ENCODE peak calls at places on chromosomes 2 and 18, in four cellular contexts. R, G, W and N are unnamed samples.
A peak's percentile ranks its signal among the peaks of the same experiment; 100 is the strongest.

GRCh38 chr2:208669394-208669793 is 262.8 kb downstream of the PTH2R start:
- DNase-seq in R (no peak), G (no peak), W (no peak), N (no peak)

GRCh38 chr2:80496770-80497169 is 192.2 kb upstream of the LRRTM1 start:
- DNase-seq in R (no peak), G (no peak), W (no peak), N (no peak)

GRCh38 chr2:98564541-98565164 is 43.7 kb downstream of the COA5 start:
- DNase-seq in R (no peak), G (no peak), W (no peak), N (no peak)

GRCh38 chr2:96163768-96164429 is 18.7 kb upstream of the DUSP2 start:
- DNase-seq in R (no peak), G (no peak), W (peak; percentile 95), N (no peak)

GRCh38 chr2:190858817-190859216 is 21.8 kb upstream of the GLS start:
- DNase-seq in R (no peak), G (no peak), W (no peak), N (no peak)

GRCh38 chr2:154466226-154466625 is 232.3 kb upstream of the KCNJ3 start:
- DNase-seq in R (no peak), G (no peak), W (no peak), N (no peak)

GRCh38 chr2:205435970-205436369 is 246.3 kb upstream of the NRP2 start:
- DNase-seq in R (no peak), G (no peak), W (no peak), N (no peak)

GRCh38 chr2:218644721-218645120 is 14.7 kb downstream of the ZNF142 start:
- DNase-seq in R (no peak), G (no peak), W (no peak), N (no peak)

GRCh38 chr2:168118733-168119518 is 128.5 kb downstream of the STK39 start:
- DNase-seq in R (peak; percentile 90), G (peak; percentile 45), W (peak; percentile 15), N (no peak)

GRCh38 chr18:8554354-8554753 is 54.9 kb upstream of the RAB12 start:
- DNase-seq in R (no peak), G (no peak), W (no peak), N (no peak)

GRCh38 chr2:2843969-2844548 is 513.0 kb upstream of the MYT1L start:
- DNase-seq in R (no peak), G (no peak), W (peak; percentile 6), N (no peak)

GRCh38 chr2:26691881-26692813 is at the start of gene KCNK3:
- DNase-seq in R (peak; percentile 86), G (peak; percentile 68), W (no peak), N (no peak)

GRCh38 chr2:219205981-219206441 is 571 bp upstream of the ZFAND2B start:
- DNase-seq in R (no peak), G (no peak), W (no peak), N (no peak)

GRCh38 chr2:219171231-219171651 is 1.4 kb upstream of the SLC23A3 start:
- DNase-seq in R (peak; percentile 68), G (peak; percentile 48), W (peak; percentile 35), N (no peak)

GRCh38 chr2:190303642-190304041 is 16.0 kb downstream of the HIBCH start:
- DNase-seq in R (no peak), G (no peak), W (no peak), N (no peak)

GRCh38 chr2:241613018-241613780 is 23.8 kb downstream of the THAP4 start:
- DNase-seq in R (no peak), G (no peak), W (no peak), N (no peak)

GRCh38 chr18:13910501-13910900 is 4.8 kb downstream of the MC2R start:
- DNase-seq in R (no peak), G (no peak), W (no peak), N (no peak)

GRCh38 chr2:220533485-220533884 is 906.1 kb downstream of the SLC4A3 start:
- DNase-seq in R (peak; percentile 78), G (no peak), W (peak; percentile 4), N (no peak)

GRCh38 chr2:102172749-102173148 is 14.1 kb upstream of the IL1RL2 start:
- DNase-seq in R (no peak), G (no peak), W (no peak), N (no peak)

GRCh38 chr2:136122654-136123053 is 4.7 kb upstream of the CXCR4 start:
- DNase-seq in R (no peak), G (no peak), W (no peak), N (no peak)

GRCh38 chr2:132971310-132972061 is 301.5 kb upstream of the LYPD1 start:
- DNase-seq in R (no peak), G (no peak), W (no peak), N (no peak)

GRCh38 chr2:85234879-85235278 is 92.9 kb downstream of the TGOLN2 start:
- DNase-seq in R (no peak), G (no peak), W (no peak), N (no peak)

GRCh38 chr2:174024524-174025270 is 59.5 kb upstream of the SP3 start:
- DNase-seq in R (peak; percentile 77), G (peak; percentile 87), W (no peak), N (peak; percentile 75)

GRCh38 chr18:13809521-13810252 is 14.3 kb upstream of the MC5R start:
- DNase-seq in R (no peak), G (no peak), W (no peak), N (no peak)

GRCh38 chr2:112880081-112880531 is 30.9 kb upstream of the IL37 start:
- DNase-seq in R (no peak), G (no peak), W (no peak), N (no peak)

GRCh38 chr2:62077239-62077638 is 118.7 kb upstream of the B3GNT2 start:
- DNase-seq in R (no peak), G (no peak), W (no peak), N (no peak)

GRCh38 chr2:168490916-168491605 is 35.0 kb downstream of the CERS6 start:
- DNase-seq in R (no peak), G (no peak), W (no peak), N (no peak)

GRCh38 chr18:13310286-13310685 is 91.7 kb downstream of the LDLRAD4 start:
- DNase-seq in R (no peak), G (no peak), W (no peak), N (no peak)

GRCh38 chr2:65382323-65382722 is 50.1 kb downstream of the SPRED2 start:
- DNase-seq in R (no peak), G (no peak), W (peak; percentile 54), N (no peak)

GRCh38 chr2:65382776-65383357 is 49.5 kb downstream of the SPRED2 start:
- DNase-seq in R (peak; percentile 75), G (peak; percentile 83), W (peak; percentile 95), N (no peak)

GRCh38 chr2:65381607-65382032 is 50.8 kb downstream of the SPRED2 start:
- DNase-seq in R (no peak), G (no peak), W (no peak), N (no peak)

GRCh38 chr2:65386340-65386739 is 46.1 kb downstream of the SPRED2 start:
- DNase-seq in R (no peak), G (no peak), W (no peak), N (no peak)

DNA sequence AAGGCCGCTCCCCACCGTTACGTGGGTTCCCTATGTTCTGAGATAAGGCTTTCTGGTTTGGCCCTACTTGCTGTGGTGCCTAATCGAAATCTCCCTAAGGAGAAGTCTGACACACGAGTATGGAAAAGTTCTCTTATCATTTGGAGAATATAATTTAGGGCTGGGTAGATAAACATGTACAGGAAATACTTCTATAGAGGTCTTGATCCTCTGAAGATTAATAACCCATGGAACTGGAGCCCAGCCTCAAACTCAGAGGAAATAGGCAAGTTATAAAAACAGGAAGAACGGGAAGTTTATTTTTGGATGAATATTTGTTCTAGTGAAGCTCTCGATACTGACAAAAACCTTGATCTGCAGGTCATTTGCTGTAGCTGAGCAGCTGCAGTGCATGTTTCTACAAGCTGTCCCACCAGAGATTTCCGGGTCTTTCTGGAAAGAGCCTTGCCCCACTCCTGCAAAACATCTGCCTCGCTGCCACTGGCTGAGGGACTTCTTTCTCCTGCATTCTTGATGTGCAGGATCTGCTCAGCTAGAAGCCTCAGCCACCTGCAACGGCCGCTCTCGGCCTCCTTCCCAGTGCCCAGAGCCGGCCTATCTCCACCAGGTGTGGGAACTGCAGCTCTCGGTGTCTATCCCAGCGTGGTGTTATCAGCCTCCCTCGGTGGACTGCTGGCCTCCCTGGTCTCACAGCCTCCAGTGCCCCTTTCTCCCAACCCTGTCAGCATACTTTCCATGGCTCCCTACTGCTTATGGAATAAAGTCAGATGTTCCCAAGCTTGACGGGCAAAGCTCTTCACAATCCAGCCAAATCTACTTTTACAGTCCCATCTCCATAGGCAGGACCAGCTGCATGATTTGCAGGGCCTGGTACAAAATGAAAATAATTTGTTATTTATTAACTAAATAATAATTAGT is 48.6 kb downstream of the SPRED2 start:
- DNase-seq in R (no peak), G (no peak), W (no peak), N (no peak)
- H3K4me3 ChIP-seq in R (no peak overlapping the region), G (peak overlapping the region; percentile 12), W (peak overlapping the region; percentile 30), N (no peak overlapping the region)

GRCh38 chr2:15944325-15945017 is 4.1 kb downstream of the MYCN start:
- DNase-seq in R (no peak), G (no peak), W (no peak), N (no peak)

GRCh38 chr2:15941970-15942710 is 1.8 kb downstream of the MYCN start:
- DNase-seq in R (peak; percentile 41), G (peak; percentile 26), W (no peak), N (no peak)

GRCh38 chr2:15942711-15943345 is 2.5 kb downstream of the MYCN start:
- DNase-seq in R (no peak), G (no peak), W (no peak), N (no peak)

GRCh38 chr2:15943914-15944313 is 3.6 kb downstream of the MYCN start:
- DNase-seq in R (peak; percentile 47), G (peak; percentile 72), W (peak; percentile 46), N (no peak)

DNA sequence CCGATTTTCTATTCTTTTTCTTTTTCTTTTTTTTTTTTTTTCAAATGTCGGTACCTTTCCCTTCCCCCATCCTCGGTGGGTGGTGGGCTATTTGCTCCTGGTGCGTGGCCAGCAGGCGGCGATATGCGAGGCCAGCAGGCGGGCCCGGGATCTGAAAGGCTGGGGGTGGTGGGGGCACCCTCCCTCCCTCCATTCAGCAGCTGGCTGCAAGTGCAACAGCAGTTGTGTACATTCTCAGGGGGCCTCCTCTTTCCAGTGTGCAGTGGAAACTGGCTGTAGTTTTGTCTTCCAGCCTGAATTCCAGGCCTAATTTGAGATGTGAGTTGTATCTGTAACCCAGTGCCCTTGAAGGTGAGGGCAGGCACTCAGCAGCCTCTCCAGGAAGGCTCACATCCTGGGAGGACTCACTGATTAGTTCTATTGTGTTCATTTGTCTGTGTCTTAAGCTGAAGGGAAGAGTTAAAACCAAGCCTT is 3.1 kb downstream of the MYCN start:
- DNase-seq in R (peak; percentile 80), G (peak; percentile 31), W (no peak), N (no peak)
- TF ChIP-seq CTCF in R (peak; percentile 79), G (peak; percentile 44), W (peak; percentile 5), N (peak; percentile 25)

GRCh38 chr2:153405196-153405595 is 73.4 kb downstream of the RPRM start:
- DNase-seq in R (no peak), G (no peak), W (no peak), N (no peak)
- H3K4me3 ChIP-seq in R (no peak overlapping the region), G (no peak overlapping the region), W (no peak overlapping the region), N (no peak overlapping the region)

GRCh38 chr2:177332041-177332991 is 60.3 kb upstream of the AGPS start:
- DNase-seq in R (peak; percentile 82), G (peak; percentile 58), W (peak; percentile 75), N (no peak)

GRCh38 chr2:177332992-177333388 is 59.6 kb upstream of the AGPS start:
- DNase-seq in R (no peak), G (no peak), W (no peak), N (no peak)

GRCh38 chr2:177338177-177338721 is 54.3 kb upstream of the AGPS start:
- DNase-seq in R (no peak), G (no peak), W (no peak), N (no peak)

GRCh38 chr2:177335917-177336450 is 56.6 kb upstream of the AGPS start:
- DNase-seq in R (no peak), G (no peak), W (no peak), N (no peak)

GRCh38 chr2:177334940-177335543 is 57.5 kb upstream of the AGPS start:
- DNase-seq in R (peak; percentile 71), G (peak; percentile 29), W (peak; percentile 37), N (no peak)
- TF ChIP-seq CTCF in R (peak; percentile 82), G (peak; percentile 97), W (peak; percentile 95), N (peak; percentile 75)